ENCODE peak calls at places on chromosome 22, in eight cellular contexts. F is CD8-positive, alpha-beta T cell; N is astrocyte; A is neural progenitor cell; W is CD8-positive, alpha-beta memory T cell; U is body of pancreas; D is stomach; Y is Panc1. H is an unnamed sample. For H3K9me3, the result is how much of the 10 kb centered on the place peaks cover.

GRCh38 chr22:36764060-36764459 is 11.9 kb downstream of the IFT27 start:
- DNase-seq in F (no peak), N (no peak), A (no peak), W (no peak), U (no peak), D (no peak), Y (no peak), H (no peak)

GRCh38 chr22:27965547-27965946 is 46.5 kb upstream of the PITPNB start:
- DNase-seq in F (no peak), N (no peak), A (no peak), W (no peak), U (no peak), D (no peak), Y (no peak), H (no peak)

GRCh38 chr22:40216041-40216756 is 38.5 kb downstream of the TNRC6B start:
- DNase-seq in F (peak), N (no peak), A (no peak), W (peak), U (no peak), D (peak), Y (no peak), H (no peak)

GRCh38 chr22:28629420-28630184 is 50.0 kb downstream of the TTC28 start:
- DNase-seq in F (no peak), N (no peak), A (peak), W (no peak), U (no peak), D (no peak), Y (no peak), H (no peak)

GRCh38 chr22:35783943-35784614 is 66.4 kb downstream of the APOL5 start:
- DNase-seq in F (no peak), N (peak), A (no peak), W (no peak), U (no peak), D (no peak), Y (no peak), H (no peak)

GRCh38 chr22:43207386-43207785 is 20.5 kb upstream of the TTLL12 start:
- DNase-seq in F (no peak), N (no peak), A (no peak), W (no peak), U (no peak), D (no peak), Y (no peak), H (no peak)

GRCh38 chr22:43118953-43119458 is 8.5 kb downstream of the BIK start:
- DNase-seq in F (no peak), N (no peak), A (no peak), W (no peak), U (no peak), D (no peak), Y (no peak), H (no peak)

GRCh38 chr22:32887293-32887692 is 85.8 kb downstream of the TIMP3 start:
- DNase-seq in F (no peak), N (no peak), A (no peak), W (no peak), U (no peak), D (no peak), Y (no peak), H (no peak)

GRCh38 chr22:21917206-21917958 is 35.3 kb downstream of the PPM1F start:
- DNase-seq in F (no peak), N (peak), A (no peak), W (no peak), U (peak), D (peak), Y (no peak), H (no peak)

GRCh38 chr22:20571531-20572007 is 64.2 kb downstream of the MED15 start:
- DNase-seq in F (peak), N (no peak), A (peak), W (peak), U (peak), D (peak), Y (peak), H (peak)

GRCh38 chr22:33803371-33803770 is 116.9 kb downstream of the LARGE1 start:
- DNase-seq in F (no peak), N (peak), A (no peak), W (no peak), U (no peak), D (no peak), Y (no peak), H (no peak)

GRCh38 chr22:24424001-24424900 is 3.1 kb upstream of the ADORA2A start:
- DNase-seq in F (peak), N (no peak), A (peak), W (no peak), U (no peak), D (no peak), Y (no peak), H (peak)

GRCh38 chr22:33867118-33867863 is 53.0 kb downstream of the LARGE1 start:
- DNase-seq in F (no peak), N (peak), A (no peak), W (no peak), U (no peak), D (peak), Y (no peak), H (no peak)

GRCh38 chr22:33923660-33924246 is 3.5 kb upstream of the LARGE1 start:
- DNase-seq in F (no peak), N (peak), A (peak), W (no peak), U (peak), D (peak), Y (no peak), H (peak)

GRCh38 chr22:31451709-31452571 is 37.7 kb downstream of the EIF4ENIF1 start:
- DNase-seq in F (no peak), N (peak), A (peak), W (no peak), U (no peak), D (no peak), Y (peak), H (peak)

GRCh38 chr22:39264344-39265116 is 19.7 kb upstream of the PDGFB start:
- DNase-seq in F (no peak), N (no peak), A (no peak), W (no peak), U (no peak), D (no peak), Y (no peak), H (no peak)

GRCh38 chr22:23501244-23501643 is 78.8 kb downstream of the IGLL1 start:
- DNase-seq in F (no peak), N (no peak), A (no peak), W (no peak), U (no peak), D (no peak), Y (no peak), H (no peak)

GRCh38 chr22:39985383-39986045 is 9.2 kb upstream of the FAM83F start:
- DNase-seq in F (peak), N (no peak), A (no peak), W (no peak), U (no peak), D (no peak), Y (no peak), H (no peak)

GRCh38 chr22:39518996-39519680 is 1.2 kb upstream of the ATF4 start:
- DNase-seq in F (no peak), N (peak), A (peak), W (no peak), U (no peak), D (no peak), Y (no peak), H (no peak)

GRCh38 chr22:17116931-17117330 is 4.2 kb downstream of the TMEM121B start:
- DNase-seq in F (no peak), N (no peak), A (peak), W (no peak), U (no peak), D (no peak), Y (no peak), H (peak)

GRCh38 chr22:31828739-31829138 is 74.9 kb downstream of the DEPDC5 start:
- DNase-seq in F (no peak), N (no peak), A (no peak), W (no peak), U (no peak), D (no peak), Y (no peak), H (no peak)

GRCh38 chr22:19228174-19228573 is 49.6 kb upstream of the SLC25A1 start:
- DNase-seq in F (no peak), N (no peak), A (no peak), W (no peak), U (no peak), D (no peak), Y (no peak), H (no peak)

GRCh38 chr22:29117799-29118477 is 45.1 kb downstream of the KREMEN1 start:
- DNase-seq in F (no peak), N (peak), A (no peak), W (no peak), U (no peak), D (no peak), Y (no peak), H (no peak)

GRCh38 chr22:20069331-20070042 is 10.6 kb upstream of the DGCR8 start:
- DNase-seq in F (no peak), N (no peak), A (no peak), W (no peak), U (no peak), D (no peak), Y (no peak), H (no peak)

GRCh38 chr22:35802885-35803284 is 85.2 kb downstream of the APOL5 start:
- DNase-seq in F (no peak), N (no peak), A (no peak), W (no peak), U (no peak), D (no peak), Y (no peak), H (no peak)

GRCh38 chr22:24845036-24845918 is 39.3 kb downstream of the SGSM1 start:
- DNase-seq in F (no peak), N (peak), A (no peak), W (no peak), U (no peak), D (no peak), Y (no peak), H (no peak)

GRCh38 chr22:30909306-30909705 is 59.3 kb downstream of the MORC2 start:
- DNase-seq in F (no peak), N (no peak), A (no peak), W (no peak), U (no peak), D (no peak), Y (no peak), H (no peak)

DNA sequence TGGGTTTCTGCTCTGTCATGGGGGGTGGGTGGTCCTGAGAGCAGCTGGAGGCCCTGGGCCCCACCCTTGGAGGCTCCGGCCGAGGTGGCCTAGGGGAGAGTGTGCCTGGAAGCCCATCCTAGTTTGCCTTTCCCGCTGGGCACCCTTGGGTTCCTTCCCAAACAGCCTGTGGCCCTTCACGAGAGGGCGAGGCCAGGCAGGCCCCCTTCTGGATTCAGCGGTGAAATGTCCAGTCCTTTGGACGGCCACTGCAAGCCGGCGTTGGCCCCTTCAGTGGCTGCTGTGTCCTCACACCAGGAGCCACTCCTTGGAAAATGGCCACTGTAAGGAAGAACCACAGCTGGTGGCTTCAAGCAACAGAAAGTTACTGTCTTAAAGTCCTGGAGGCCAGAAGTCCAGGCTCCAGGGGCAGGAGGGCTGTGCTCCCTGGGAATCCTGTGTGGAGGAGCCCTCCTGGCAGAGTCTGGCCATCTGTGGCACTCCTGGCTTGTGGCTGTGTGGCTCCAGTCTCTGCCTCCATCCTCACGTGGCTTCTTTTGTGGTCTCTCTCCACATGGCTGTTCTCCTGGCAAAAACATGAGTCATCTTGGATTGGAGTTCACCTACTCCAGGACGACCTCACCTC is 854.1 kb downstream of the TBC1D22A start:
- DNase-seq in F (no peak), N (no peak), A (no peak), W (no peak), U (no peak), D (peak), Y (no peak), H (peak)
- H3K9me3 ChIP-seq in F (under half), N (under half), A (under half), W (under half), U (under half), D (under half), Y (under half), H (under half)

GRCh38 chr22:49633010-49633324 is 194.7 kb downstream of the BRD1 start:
- DNase-seq in F (no peak), N (no peak), A (peak), W (no peak), U (no peak), D (no peak), Y (no peak), H (no peak)
- H3K9me3 ChIP-seq in F (under half), N (under half), A (under half), W (under half), U (under half), D (under half), Y (under half), H (under half)

GRCh38 chr22:47437636-47438035 is 675.2 kb downstream of the TBC1D22A start:
- DNase-seq in F (no peak), N (no peak), A (no peak), W (no peak), U (no peak), D (no peak), Y (no peak), H (no peak)

GRCh38 chr22:47437110-47437509 is 674.7 kb downstream of the TBC1D22A start:
- DNase-seq in F (no peak), N (no peak), A (no peak), W (no peak), U (no peak), D (no peak), Y (no peak), H (no peak)

GRCh38 chr22:47442821-47443220 is 680.4 kb downstream of the TBC1D22A start:
- DNase-seq in F (no peak), N (no peak), A (no peak), W (no peak), U (no peak), D (no peak), Y (no peak), H (no peak)

GRCh38 chr22:47435826-47436225 is 673.4 kb downstream of the TBC1D22A start:
- DNase-seq in F (no peak), N (no peak), A (no peak), W (no peak), U (no peak), D (no peak), Y (no peak), H (no peak)

GRCh38 chr22:47439643-47440265 is 677.3 kb downstream of the TBC1D22A start:
- DNase-seq in F (no peak), N (no peak), A (no peak), W (no peak), U (no peak), D (no peak), Y (no peak), H (no peak)
- H3K9me3 ChIP-seq in F (under half), N (under half), A (under half), W (under half), U (under half), D (under half), Y (under half), H (half or more)

GRCh38 chr22:49541451-49542230 is 286.0 kb downstream of the BRD1 start:
- DNase-seq in F (no peak), N (no peak), A (no peak), W (no peak), U (peak), D (no peak), Y (no peak), H (peak)

GRCh38 chr22:49543876-49544275 is 283.8 kb downstream of the BRD1 start:
- DNase-seq in F (no peak), N (no peak), A (no peak), W (no peak), U (no peak), D (no peak), Y (no peak), H (no peak)

GRCh38 chr22:49538006-49538405 is 289.7 kb downstream of the BRD1 start:
- DNase-seq in F (no peak), N (no peak), A (no peak), W (no peak), U (no peak), D (no peak), Y (no peak), H (peak)

GRCh38 chr22:49540084-49540483 is 287.6 kb downstream of the BRD1 start:
- DNase-seq in F (no peak), N (no peak), A (no peak), W (no peak), U (peak), D (no peak), Y (no peak), H (peak)

GRCh38 chr22:49540571-49541450 is 286.9 kb downstream of the BRD1 start:
- DNase-seq in F (no peak), N (no peak), A (no peak), W (no peak), U (peak), D (no peak), Y (no peak), H (peak)
- H3K9me3 ChIP-seq in F (under half), N (under half), A (under half), W (under half), U (under half), D (under half), Y (under half), H (under half)

GRCh38 chr22:47768027-47768426 is 1005.6 kb downstream of the TBC1D22A start:
- DNase-seq in F (no peak), N (no peak), A (no peak), W (no peak), U (no peak), D (no peak), Y (no peak), H (no peak)
- H3K9me3 ChIP-seq in F (under half), N (under half), A (under half), W (under half), U (under half), D (under half), Y (under half), H (under half)

GRCh38 chr22:47257566-47257965 is 495.1 kb downstream of the TBC1D22A start:
- DNase-seq in F (no peak), N (no peak), A (no peak), W (no peak), U (no peak), D (no peak), Y (no peak), H (peak)
- H3K9me3 ChIP-seq in F (under half), N (under half), A (under half), W (under half), U (under half), D (under half), Y (under half), H (under half)

GRCh38 chr22:11629661-11630385 is 3898.2 kb upstream of the OR11H1 start:
- DNase-seq in F (no peak), N (no peak), A (no peak), W (no peak), U (no peak), D (no peak), Y (no peak), H (no peak)

GRCh38 chr22:11626422-11626773 is 3901.6 kb upstream of the OR11H1 start:
- DNase-seq in F (no peak), N (no peak), A (no peak), W (no peak), U (no peak), D (no peak), Y (no peak), H (no peak)

GRCh38 chr22:11627436-11627797 is 3900.6 kb upstream of the OR11H1 start:
- DNase-seq in F (no peak), N (no peak), A (no peak), W (no peak), U (no peak), D (no peak), Y (no peak), H (no peak)

GRCh38 chr22:11627798-11628650 is 3900.0 kb upstream of the OR11H1 start:
- DNase-seq in F (no peak), N (no peak), A (no peak), W (no peak), U (no peak), D (no peak), Y (no peak), H (no peak)

GRCh38 chr22:11628651-11629511 is 3899.1 kb upstream of the OR11H1 start:
- DNase-seq in F (no peak), N (no peak), A (no peak), W (no peak), U (no peak), D (no peak), Y (no peak), H (no peak)
- H3K9me3 ChIP-seq in F (under half), N (under half), A (under half), W (under half), U (under half), D (half or more), Y (under half), H (half or more)

DNA sequence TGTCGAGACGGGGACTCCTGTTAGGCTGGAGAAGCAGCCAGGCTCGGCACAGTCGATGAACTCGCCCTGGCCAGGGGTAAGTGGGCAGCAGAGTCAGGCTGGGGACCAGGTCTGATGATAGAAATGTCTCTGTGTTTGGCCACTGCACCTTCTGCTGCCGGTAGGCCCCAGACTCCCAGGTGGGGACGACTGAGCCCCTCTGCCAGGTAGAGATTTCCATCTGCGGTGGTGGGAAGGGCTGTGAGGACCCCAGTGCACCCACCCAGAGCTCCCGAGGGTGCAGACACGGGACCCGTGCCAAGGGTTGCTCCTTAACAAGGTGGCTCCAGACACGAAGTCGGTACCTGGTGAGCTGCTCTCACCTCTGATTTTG is 862.5 kb downstream of the TBC1D22A start:
- DNase-seq in F (no peak), N (no peak), A (no peak), W (no peak), U (no peak), D (no peak), Y (no peak), H (no peak)
- H3K9me3 ChIP-seq in F (under half), N (under half), A (under half), W (under half), U (under half), D (under half), Y (under half), H (under half)

GRCh38 chr22:38081636-38081940 is 2.4 kb downstream of the SLC16A8 start:
- DNase-seq in F (no peak), N (no peak), A (no peak), W (no peak), U (no peak), D (no peak), Y (no peak), H (no peak)
- H3K9me3 ChIP-seq in F (under half), N (under half), A (under half), W (under half), U (under half), D (under half), Y (under half), H (under half)